ENCODE peak calls at places on chromosomes 3 and 15, in five cellular contexts. M, B, Y, F and G are unnamed samples.

GRCh38 chr15:84079885-84080777 is 155.4 kb upstream of the GOLGA6L4 start:
- DNase-seq in M (peak), B (peak), Y (peak), F (peak), G (no peak)

GRCh38 chr15:78726870-78727551 is 84.3 kb downstream of the ADAMTS7 start:
- DNase-seq in M (peak), B (peak), Y (no peak), F (no peak), G (no peak)

GRCh38 chr3:150227839-150228238 is 180.3 kb upstream of the TSC22D2 start:
- DNase-seq in M (no peak), B (peak), Y (peak), F (peak), G (no peak)

GRCh38 chr15:35697549-35698299 is 151.8 kb upstream of the DPH6 start:
- DNase-seq in M (peak), B (peak), Y (no peak), F (no peak), G (peak)

GRCh38 chr3:197600796-197601565 is 45.2 kb upstream of the BDH1 start:
- DNase-seq in M (no peak), B (no peak), Y (no peak), F (no peak), G (peak)

GRCh38 chr15:79378394-79379158 is 53.6 kb upstream of the MINAR1 start:
- DNase-seq in M (no peak), B (no peak), Y (peak), F (no peak), G (no peak)

GRCh38 chr3:70716832-70717231 is 404.4 kb upstream of the MDFIC2 start:
- DNase-seq in M (no peak), B (no peak), Y (peak), F (no peak), G (no peak)

GRCh38 chr3:73498764-73499622 is 125.7 kb downstream of the PDZRN3 start:
- DNase-seq in M (no peak), B (no peak), Y (no peak), F (peak), G (no peak)

GRCh38 chr3:13706886-13707285 is 158.0 kb downstream of the FBLN2 start:
- DNase-seq in M (no peak), B (no peak), Y (no peak), F (peak), G (no peak)

GRCh38 chr3:148604270-148605085 is 93.2 kb upstream of the AGTR1 start:
- DNase-seq in M (no peak), B (no peak), Y (peak), F (no peak), G (no peak)

GRCh38 chr15:44034933-44035624 is 160.0 kb downstream of the FRMD5 start:
- DNase-seq in M (peak), B (no peak), Y (peak), F (peak), G (no peak)

GRCh38 chr15:51382787-51383186 is 41.3 kb downstream of the GLDN start:
- DNase-seq in M (peak), B (peak), Y (peak), F (no peak), G (no peak)

GRCh38 chr3:69936266-69936665 is 63.3 kb upstream of the SAMMSON start:
- DNase-seq in M (no peak), B (no peak), Y (no peak), F (no peak), G (no peak)

GRCh38 chr3:106611841-106612240 is 743.0 kb upstream of the CBLB start:
- DNase-seq in M (no peak), B (no peak), Y (peak), F (no peak), G (no peak)

GRCh38 chr3:153103406-153103945 is 58.5 kb upstream of the RAP2B start:
- DNase-seq in M (no peak), B (no peak), Y (no peak), F (no peak), G (no peak)

GRCh38 chr15:60518511-60518910 is 39.6 kb upstream of the ICE2 start:
- DNase-seq in M (no peak), B (no peak), Y (no peak), F (no peak), G (no peak)

GRCh38 chr15:60551147-60551780 is 72.3 kb upstream of the ICE2 start:
- DNase-seq in M (no peak), B (no peak), Y (no peak), F (no peak), G (no peak)

GRCh38 chr3:144097144-144097543 is 125.5 kb downstream of the DIPK2A start:
- DNase-seq in M (no peak), B (peak), Y (no peak), F (no peak), G (no peak)

GRCh38 chr15:48577495-48577894 is 68.0 kb downstream of the FBN1 start:
- DNase-seq in M (peak), B (no peak), Y (peak), F (no peak), G (no peak)

GRCh38 chr15:99726333-99726732 is 6.9 kb downstream of the LYSMD4 start:
- DNase-seq in M (no peak), B (no peak), Y (no peak), F (no peak), G (no peak)

GRCh38 chr3:195699148-195699771 is 21.5 kb upstream of the MUC20 start:
- DNase-seq in M (no peak), B (no peak), Y (no peak), F (no peak), G (no peak)

GRCh38 chr3:44942202-44942921 is 33.6 kb downstream of the ZDHHC3 start:
- DNase-seq in M (peak), B (no peak), Y (peak), F (no peak), G (no peak)

GRCh38 chr3:151503074-151503473 is 42.2 kb upstream of the IGSF10 start:
- DNase-seq in M (no peak), B (no peak), Y (no peak), F (no peak), G (no peak)

DNA sequence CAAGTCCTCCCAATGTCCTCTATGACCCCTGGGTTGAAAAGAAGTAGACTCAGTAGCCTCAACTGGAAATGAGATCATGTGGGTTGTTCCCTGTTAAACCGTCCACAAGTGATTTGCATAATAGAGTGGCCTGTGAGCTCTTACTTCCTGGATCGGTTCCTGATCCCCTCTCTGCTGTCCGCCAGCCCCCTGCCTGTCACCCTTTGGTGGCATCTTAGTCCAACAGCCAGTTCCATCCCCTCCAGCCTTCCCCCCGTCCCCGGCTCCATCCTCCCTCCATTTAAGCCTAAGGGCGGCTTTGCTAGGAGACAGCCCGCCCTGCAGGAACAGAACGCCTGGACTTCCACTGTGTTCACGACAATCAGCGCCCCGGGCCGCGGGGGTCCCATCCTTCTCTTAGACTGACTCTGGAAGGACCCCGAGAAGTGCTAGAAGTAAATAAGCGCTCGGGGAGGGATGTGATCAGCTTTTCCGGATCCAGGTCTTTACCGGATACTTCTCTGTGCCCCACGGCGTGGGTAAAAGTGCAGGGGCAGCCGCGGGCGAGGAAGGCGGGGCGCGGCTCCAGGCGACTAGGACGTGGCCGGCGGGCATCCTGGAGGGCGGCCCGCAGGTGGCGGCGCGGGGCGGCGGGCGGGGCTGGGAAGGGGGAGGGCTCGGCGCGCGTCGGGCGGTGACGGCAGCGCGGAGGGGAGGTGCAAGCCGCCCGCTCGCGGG is 51.2 kb upstream of the ULK4 start:
- DNase-seq in M (peak), B (peak), Y (peak), F (peak), G (no peak)
- TF ChIP-seq CTCF in M (no peak), B (no peak), Y (no peak), F (no peak), G (no peak)

GRCh38 chr15:37891754-37892368 is 42.6 kb upstream of the TMCO5A start:
- DNase-seq in M (peak), B (peak), Y (peak), F (no peak), G (no peak)
- TF ChIP-seq CTCF in M (peak), B (peak), Y (peak), F (peak), G (peak)

GRCh38 chr15:45704329-45705249 is 69.8 kb downstream of the SQOR start:
- DNase-seq in M (no peak), B (peak), Y (no peak), F (no peak), G (no peak)
- TF ChIP-seq CTCF in M (no peak), B (no peak), Y (no peak), F (no peak), G (no peak)

DNA sequence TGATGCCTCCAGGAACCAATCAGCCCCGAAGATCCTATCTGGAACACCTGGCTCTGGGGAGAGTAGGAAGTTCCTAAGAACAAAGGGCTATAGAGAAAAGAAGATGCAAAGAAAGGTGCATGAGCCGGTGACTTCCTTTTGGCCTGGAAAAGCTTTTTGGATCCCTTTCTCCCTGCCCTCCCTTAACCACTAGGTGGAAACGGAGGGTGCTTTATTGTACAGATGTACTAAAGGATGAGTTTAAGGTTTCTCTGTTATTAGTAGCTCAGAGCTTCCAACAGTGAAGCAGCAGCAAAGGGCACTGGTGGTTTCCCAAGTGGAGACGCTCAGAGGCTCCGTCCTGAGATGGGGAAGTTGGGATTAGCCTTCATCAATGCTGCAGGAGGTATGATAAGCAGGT is 6.0 kb upstream of the ADGRG7 start:
- DNase-seq in M (peak), B (peak), Y (peak), F (no peak), G (no peak)
- TF ChIP-seq CTCF in M (peak), B (peak), Y (peak), F (peak), G (peak)

DNA sequence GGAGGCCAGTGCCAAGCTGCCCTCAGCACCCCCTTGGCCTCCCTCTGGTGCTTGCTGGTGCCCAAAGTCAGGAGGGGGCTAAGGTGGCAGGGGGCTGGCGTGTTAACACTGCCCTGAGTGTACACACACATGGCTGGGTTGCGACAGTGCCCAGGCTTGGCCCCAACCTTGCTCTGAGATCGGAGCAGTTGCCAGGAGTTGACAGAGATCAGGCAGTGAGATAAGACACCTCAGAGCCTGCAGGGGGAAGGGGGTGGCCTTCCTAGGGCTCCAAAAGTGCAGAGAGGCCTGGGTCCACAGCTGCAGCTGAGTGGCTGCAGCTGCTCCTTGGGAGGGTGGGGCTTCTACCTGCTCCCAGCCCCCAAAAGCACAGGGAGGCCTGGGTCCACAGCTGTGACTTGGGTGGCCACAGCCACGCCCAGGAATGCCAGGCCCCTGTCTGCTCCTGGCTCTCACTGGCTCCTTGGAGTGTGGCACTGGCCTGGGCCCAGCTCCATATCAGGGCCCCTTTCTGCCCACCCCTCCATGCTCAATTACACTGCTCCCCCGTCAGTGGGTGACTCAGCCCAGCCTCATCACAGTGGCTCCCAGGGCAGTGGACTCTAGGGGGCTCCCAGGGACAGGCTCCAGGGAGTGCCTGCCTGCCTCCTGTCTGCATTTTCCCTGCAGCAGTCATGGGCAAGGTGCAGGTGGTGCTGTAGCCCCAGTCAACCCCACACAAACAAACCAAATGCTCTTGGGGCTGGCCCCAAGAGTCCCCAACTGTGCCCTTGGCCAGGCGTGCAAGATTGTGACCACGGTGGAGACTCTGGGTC is 56.4 kb upstream of the C15orf39 start:
- DNase-seq in M (no peak), B (no peak), Y (no peak), F (no peak), G (no peak)
- TF ChIP-seq CTCF in M (no peak), B (no peak), Y (no peak), F (no peak), G (no peak)

DNA sequence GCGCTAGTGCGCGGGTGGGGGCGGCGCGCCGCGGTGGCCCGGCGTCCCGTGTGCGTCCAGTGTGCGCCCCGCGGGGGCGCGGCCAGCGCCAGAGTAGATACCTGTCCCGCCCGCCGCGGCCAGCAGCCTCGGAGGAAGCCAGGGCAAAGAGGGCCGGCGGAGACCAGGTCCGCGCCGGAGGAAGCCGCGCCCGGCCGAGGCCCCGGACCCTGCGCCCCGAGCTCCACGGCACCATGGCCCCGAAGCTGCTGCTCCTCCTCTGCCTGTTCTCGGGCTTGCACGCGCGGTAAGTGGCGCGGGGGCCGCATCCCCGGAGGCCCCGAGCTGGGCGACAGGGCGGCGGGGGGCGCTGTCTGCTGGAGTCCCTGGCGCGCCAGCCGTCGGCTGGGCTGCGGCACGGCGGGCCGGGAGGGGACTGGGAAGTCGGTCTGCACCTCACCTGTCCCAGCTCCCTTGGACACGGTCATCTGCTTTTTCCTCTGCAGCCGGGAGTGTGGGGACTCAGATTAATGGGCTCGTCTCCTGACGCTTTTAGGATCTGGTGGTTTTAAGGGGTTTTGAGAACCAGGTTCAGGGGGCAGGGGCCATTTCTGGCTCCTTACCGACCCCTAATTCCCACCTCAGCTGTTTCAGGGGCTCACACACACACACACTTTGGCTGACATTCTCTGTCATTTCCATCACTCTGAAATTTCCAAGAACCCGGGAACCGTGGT is 480 bp downstream of the GABRG3 start:
- DNase-seq in M (no peak), B (peak), Y (no peak), F (no peak), G (no peak)
- TF ChIP-seq CTCF in M (no peak), B (peak), Y (no peak), F (no peak), G (no peak)

GRCh38 chr15:101201411-101202174 is 50.3 kb downstream of the CHSY1 start:
- DNase-seq in M (peak), B (peak), Y (peak), F (peak), G (peak)
- TF ChIP-seq CTCF in M (no peak), B (no peak), Y (no peak), F (no peak), G (no peak)

DNA sequence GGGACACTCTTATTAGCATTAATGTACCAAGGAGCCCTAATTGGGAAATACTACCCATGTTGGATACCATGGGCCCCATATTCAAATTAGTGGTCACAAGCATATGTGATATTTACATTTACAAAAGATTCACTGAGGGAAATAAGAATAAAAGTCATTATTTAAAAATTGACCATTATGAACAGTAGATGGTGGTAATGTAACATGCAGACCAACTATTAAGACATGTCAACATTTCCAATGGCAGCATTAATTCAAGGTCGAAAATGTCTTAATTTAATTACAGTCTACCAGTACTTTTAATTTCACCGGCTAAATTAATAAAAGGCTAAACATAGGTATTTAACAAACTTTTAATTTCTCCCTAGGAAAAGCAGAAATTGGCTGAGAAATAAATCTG is 26.3 kb downstream of the NEK11 start:
- DNase-seq in M (no peak), B (no peak), Y (no peak), F (no peak), G (no peak)
- TF ChIP-seq CTCF in M (peak), B (peak), Y (peak), F (peak), G (peak)